ENCODE peak calls at places on chromosomes 1 and 21, in ten cellular contexts. One of them, this sample, is unnamed.

GRCh38 chr1:229028509-229028908 is 242.4 kb upstream of the RAB4A start:
- DNase-seq in activated T-cell treated with anti-CD3 and anti-CD28 coated beads, Interleukin-2, amount 50 U/mL, for 72 hours: no peak
- DNase-seq in NCI-H524 treated with DMSO at 0.1 percent for 48 hours: peak; percentile 85
- DNase-seq in stimulated activated CD8-positive, alpha-beta memory T cell treated with anti-CD3 and anti-CD28 coated beads, Interleukin-4, amount 100 ng/mL, for 4 hours: no peak
- DNase-seq in epithelial cell of proximal tubule: no peak
- DNase-seq in GM12864: no peak
- DNase-seq in EL: no peak
- DNase-seq in mesenchymal stem cell: no peak
- DNase-seq in posterior cingulate gyrus: no peak
- DNase-seq in naive B cell: no peak
- DNase-seq in this sample: no peak

GRCh38 chr1:18140411-18140810 is 32.8 kb downstream of the IGSF21 start:
- DNase-seq in activated T-cell treated with anti-CD3 and anti-CD28 coated beads, Interleukin-2, amount 50 U/mL, for 72 hours: no peak
- DNase-seq in NCI-H524 treated with DMSO at 0.1 percent for 48 hours: no peak
- DNase-seq in stimulated activated CD8-positive, alpha-beta memory T cell treated with anti-CD3 and anti-CD28 coated beads, Interleukin-4, amount 100 ng/mL, for 4 hours: no peak
- DNase-seq in epithelial cell of proximal tubule: no peak
- DNase-seq in GM12864: no peak
- DNase-seq in EL: no peak
- DNase-seq in mesenchymal stem cell: no peak
- DNase-seq in posterior cingulate gyrus: no peak
- DNase-seq in naive B cell: no peak
- DNase-seq in this sample: no peak

GRCh38 chr1:86714561-86715244 is 10.3 kb downstream of the SH3GLB1 start:
- DNase-seq in activated T-cell treated with anti-CD3 and anti-CD28 coated beads, Interleukin-2, amount 50 U/mL, for 72 hours: no peak
- DNase-seq in NCI-H524 treated with DMSO at 0.1 percent for 48 hours: no peak
- DNase-seq in stimulated activated CD8-positive, alpha-beta memory T cell treated with anti-CD3 and anti-CD28 coated beads, Interleukin-4, amount 100 ng/mL, for 4 hours: no peak
- DNase-seq in epithelial cell of proximal tubule: no peak
- DNase-seq in GM12864: no peak
- DNase-seq in EL: no peak
- DNase-seq in mesenchymal stem cell: no peak
- DNase-seq in posterior cingulate gyrus: no peak
- DNase-seq in naive B cell: no peak
- DNase-seq in this sample: no peak

GRCh38 chr1:184759097-184759496 is 4.4 kb upstream of the EDEM3 start:
- DNase-seq in activated T-cell treated with anti-CD3 and anti-CD28 coated beads, Interleukin-2, amount 50 U/mL, for 72 hours: no peak
- DNase-seq in NCI-H524 treated with DMSO at 0.1 percent for 48 hours: no peak
- DNase-seq in stimulated activated CD8-positive, alpha-beta memory T cell treated with anti-CD3 and anti-CD28 coated beads, Interleukin-4, amount 100 ng/mL, for 4 hours: no peak
- DNase-seq in epithelial cell of proximal tubule: no peak
- DNase-seq in GM12864: no peak
- DNase-seq in EL: no peak
- DNase-seq in mesenchymal stem cell: no peak
- DNase-seq in posterior cingulate gyrus: no peak
- DNase-seq in naive B cell: no peak
- DNase-seq in this sample: no peak

GRCh38 chr1:201088395-201088794 is 23.8 kb downstream of the CACNA1S start:
- DNase-seq in activated T-cell treated with anti-CD3 and anti-CD28 coated beads, Interleukin-2, amount 50 U/mL, for 72 hours: no peak
- DNase-seq in NCI-H524 treated with DMSO at 0.1 percent for 48 hours: no peak
- DNase-seq in stimulated activated CD8-positive, alpha-beta memory T cell treated with anti-CD3 and anti-CD28 coated beads, Interleukin-4, amount 100 ng/mL, for 4 hours: no peak
- DNase-seq in epithelial cell of proximal tubule: no peak
- DNase-seq in GM12864: no peak
- DNase-seq in EL: no peak
- DNase-seq in mesenchymal stem cell: no peak
- DNase-seq in posterior cingulate gyrus: peak; percentile 14
- DNase-seq in naive B cell: no peak
- DNase-seq in this sample: no peak

GRCh38 chr1:166925791-166926483 is 49.4 kb downstream of the ILDR2 start:
- DNase-seq in activated T-cell treated with anti-CD3 and anti-CD28 coated beads, Interleukin-2, amount 50 U/mL, for 72 hours: no peak
- DNase-seq in NCI-H524 treated with DMSO at 0.1 percent for 48 hours: no peak
- DNase-seq in stimulated activated CD8-positive, alpha-beta memory T cell treated with anti-CD3 and anti-CD28 coated beads, Interleukin-4, amount 100 ng/mL, for 4 hours: no peak
- DNase-seq in epithelial cell of proximal tubule: no peak
- DNase-seq in GM12864: no peak
- DNase-seq in EL: peak; percentile 83
- DNase-seq in mesenchymal stem cell: peak; percentile 71
- DNase-seq in posterior cingulate gyrus: no peak
- DNase-seq in naive B cell: no peak
- DNase-seq in this sample: no peak

GRCh38 chr1:15736035-15736665 is at the start of gene SLC25A34:
- DNase-seq in activated T-cell treated with anti-CD3 and anti-CD28 coated beads, Interleukin-2, amount 50 U/mL, for 72 hours: no peak
- DNase-seq in NCI-H524 treated with DMSO at 0.1 percent for 48 hours: no peak
- DNase-seq in stimulated activated CD8-positive, alpha-beta memory T cell treated with anti-CD3 and anti-CD28 coated beads, Interleukin-4, amount 100 ng/mL, for 4 hours: no peak
- DNase-seq in epithelial cell of proximal tubule: no peak
- DNase-seq in GM12864: no peak
- DNase-seq in EL: no peak
- DNase-seq in mesenchymal stem cell: no peak
- DNase-seq in posterior cingulate gyrus: no peak
- DNase-seq in naive B cell: no peak
- DNase-seq in this sample: no peak

GRCh38 chr1:164648211-164649080 is 89.5 kb downstream of the PBX1 start:
- DNase-seq in activated T-cell treated with anti-CD3 and anti-CD28 coated beads, Interleukin-2, amount 50 U/mL, for 72 hours: no peak
- DNase-seq in NCI-H524 treated with DMSO at 0.1 percent for 48 hours: no peak
- DNase-seq in stimulated activated CD8-positive, alpha-beta memory T cell treated with anti-CD3 and anti-CD28 coated beads, Interleukin-4, amount 100 ng/mL, for 4 hours: no peak
- DNase-seq in epithelial cell of proximal tubule: no peak
- DNase-seq in GM12864: no peak
- DNase-seq in EL: no peak
- DNase-seq in mesenchymal stem cell: no peak
- DNase-seq in posterior cingulate gyrus: no peak
- DNase-seq in naive B cell: no peak
- DNase-seq in this sample: no peak

GRCh38 chr1:224626042-224626441 is 9.9 kb downstream of the CNIH3 start:
- DNase-seq in activated T-cell treated with anti-CD3 and anti-CD28 coated beads, Interleukin-2, amount 50 U/mL, for 72 hours: no peak
- DNase-seq in NCI-H524 treated with DMSO at 0.1 percent for 48 hours: no peak
- DNase-seq in stimulated activated CD8-positive, alpha-beta memory T cell treated with anti-CD3 and anti-CD28 coated beads, Interleukin-4, amount 100 ng/mL, for 4 hours: no peak
- DNase-seq in epithelial cell of proximal tubule: no peak
- DNase-seq in GM12864: no peak
- DNase-seq in EL: peak; percentile 72
- DNase-seq in mesenchymal stem cell: peak; percentile 92
- DNase-seq in posterior cingulate gyrus: no peak
- DNase-seq in naive B cell: no peak
- DNase-seq in this sample: no peak

GRCh38 chr21:26119906-26120305 is 50.7 kb downstream of the APP start:
- DNase-seq in activated T-cell treated with anti-CD3 and anti-CD28 coated beads, Interleukin-2, amount 50 U/mL, for 72 hours: no peak
- DNase-seq in NCI-H524 treated with DMSO at 0.1 percent for 48 hours: no peak
- DNase-seq in stimulated activated CD8-positive, alpha-beta memory T cell treated with anti-CD3 and anti-CD28 coated beads, Interleukin-4, amount 100 ng/mL, for 4 hours: no peak
- DNase-seq in epithelial cell of proximal tubule: no peak
- DNase-seq in GM12864: no peak
- DNase-seq in EL: no peak
- DNase-seq in mesenchymal stem cell: no peak
- DNase-seq in posterior cingulate gyrus: no peak
- DNase-seq in naive B cell: no peak
- DNase-seq in this sample: no peak

GRCh38 chr1:109312978-109313775 is 6.4 kb upstream of the MYBPHL start:
- DNase-seq in activated T-cell treated with anti-CD3 and anti-CD28 coated beads, Interleukin-2, amount 50 U/mL, for 72 hours: no peak
- DNase-seq in NCI-H524 treated with DMSO at 0.1 percent for 48 hours: peak; percentile 16
- DNase-seq in stimulated activated CD8-positive, alpha-beta memory T cell treated with anti-CD3 and anti-CD28 coated beads, Interleukin-4, amount 100 ng/mL, for 4 hours: no peak
- DNase-seq in epithelial cell of proximal tubule: no peak
- DNase-seq in GM12864: no peak
- DNase-seq in EL: no peak
- DNase-seq in mesenchymal stem cell: no peak
- DNase-seq in posterior cingulate gyrus: peak; percentile 94
- DNase-seq in naive B cell: no peak
- DNase-seq in this sample: no peak

GRCh38 chr1:101136739-101137138 is 100.1 kb upstream of the S1PR1 start:
- DNase-seq in activated T-cell treated with anti-CD3 and anti-CD28 coated beads, Interleukin-2, amount 50 U/mL, for 72 hours: peak; percentile 37
- DNase-seq in NCI-H524 treated with DMSO at 0.1 percent for 48 hours: no peak
- DNase-seq in stimulated activated CD8-positive, alpha-beta memory T cell treated with anti-CD3 and anti-CD28 coated beads, Interleukin-4, amount 100 ng/mL, for 4 hours: no peak
- DNase-seq in epithelial cell of proximal tubule: no peak
- DNase-seq in GM12864: no peak
- DNase-seq in EL: peak; percentile 34
- DNase-seq in mesenchymal stem cell: peak; percentile 28
- DNase-seq in posterior cingulate gyrus: no peak
- DNase-seq in naive B cell: peak; percentile 22
- DNase-seq in this sample: peak; percentile 50

GRCh38 chr1:15261155-15262002 is 14.4 kb downstream of the FHAD1 start:
- DNase-seq in activated T-cell treated with anti-CD3 and anti-CD28 coated beads, Interleukin-2, amount 50 U/mL, for 72 hours: peak; percentile 25
- DNase-seq in NCI-H524 treated with DMSO at 0.1 percent for 48 hours: no peak
- DNase-seq in stimulated activated CD8-positive, alpha-beta memory T cell treated with anti-CD3 and anti-CD28 coated beads, Interleukin-4, amount 100 ng/mL, for 4 hours: no peak
- DNase-seq in epithelial cell of proximal tubule: no peak
- DNase-seq in GM12864: no peak
- DNase-seq in EL: no peak
- DNase-seq in mesenchymal stem cell: peak; percentile 59
- DNase-seq in posterior cingulate gyrus: no peak
- DNase-seq in naive B cell: no peak
- DNase-seq in this sample: peak; percentile 32

GRCh38 chr1:237794071-237794470 is 96.7 kb downstream of the ZP4 start:
- DNase-seq in activated T-cell treated with anti-CD3 and anti-CD28 coated beads, Interleukin-2, amount 50 U/mL, for 72 hours: no peak
- DNase-seq in NCI-H524 treated with DMSO at 0.1 percent for 48 hours: no peak
- DNase-seq in stimulated activated CD8-positive, alpha-beta memory T cell treated with anti-CD3 and anti-CD28 coated beads, Interleukin-4, amount 100 ng/mL, for 4 hours: no peak
- DNase-seq in epithelial cell of proximal tubule: peak; percentile 15
- DNase-seq in GM12864: no peak
- DNase-seq in EL: peak; percentile 30
- DNase-seq in mesenchymal stem cell: no peak
- DNase-seq in posterior cingulate gyrus: no peak
- DNase-seq in naive B cell: no peak
- DNase-seq in this sample: no peak

GRCh38 chr1:54287176-54287650 is 87.2 kb downstream of the MRPL37 start:
- DNase-seq in activated T-cell treated with anti-CD3 and anti-CD28 coated beads, Interleukin-2, amount 50 U/mL, for 72 hours: peak; percentile 85
- DNase-seq in NCI-H524 treated with DMSO at 0.1 percent for 48 hours: peak; percentile 52
- DNase-seq in stimulated activated CD8-positive, alpha-beta memory T cell treated with anti-CD3 and anti-CD28 coated beads, Interleukin-4, amount 100 ng/mL, for 4 hours: peak; percentile 6
- DNase-seq in epithelial cell of proximal tubule: no peak
- DNase-seq in GM12864: peak; percentile 15
- DNase-seq in EL: peak; percentile 40
- DNase-seq in mesenchymal stem cell: peak; percentile 82
- DNase-seq in posterior cingulate gyrus: peak; percentile 82
- DNase-seq in naive B cell: no peak
- DNase-seq in this sample: peak; percentile 84

GRCh38 chr1:219171192-219171935 is 2.3 kb upstream of the LYPLAL1 start:
- DNase-seq in activated T-cell treated with anti-CD3 and anti-CD28 coated beads, Interleukin-2, amount 50 U/mL, for 72 hours: no peak
- DNase-seq in NCI-H524 treated with DMSO at 0.1 percent for 48 hours: no peak
- DNase-seq in stimulated activated CD8-positive, alpha-beta memory T cell treated with anti-CD3 and anti-CD28 coated beads, Interleukin-4, amount 100 ng/mL, for 4 hours: no peak
- DNase-seq in epithelial cell of proximal tubule: peak; percentile 78
- DNase-seq in GM12864: no peak
- DNase-seq in EL: no peak
- DNase-seq in mesenchymal stem cell: no peak
- DNase-seq in posterior cingulate gyrus: no peak
- DNase-seq in naive B cell: no peak
- DNase-seq in this sample: no peak

GRCh38 chr21:36076878-36077658 is 7.2 kb downstream of the CBR1 start:
- DNase-seq in activated T-cell treated with anti-CD3 and anti-CD28 coated beads, Interleukin-2, amount 50 U/mL, for 72 hours: no peak
- DNase-seq in NCI-H524 treated with DMSO at 0.1 percent for 48 hours: no peak
- DNase-seq in stimulated activated CD8-positive, alpha-beta memory T cell treated with anti-CD3 and anti-CD28 coated beads, Interleukin-4, amount 100 ng/mL, for 4 hours: no peak
- DNase-seq in epithelial cell of proximal tubule: no peak
- DNase-seq in GM12864: no peak
- DNase-seq in EL: no peak
- DNase-seq in mesenchymal stem cell: no peak
- DNase-seq in posterior cingulate gyrus: no peak
- DNase-seq in naive B cell: peak; percentile 21
- DNase-seq in this sample: no peak

GRCh38 chr1:76230894-76231293 is 156.3 kb downstream of the ST6GALNAC3 start:
- DNase-seq in activated T-cell treated with anti-CD3 and anti-CD28 coated beads, Interleukin-2, amount 50 U/mL, for 72 hours: no peak
- DNase-seq in NCI-H524 treated with DMSO at 0.1 percent for 48 hours: no peak
- DNase-seq in stimulated activated CD8-positive, alpha-beta memory T cell treated with anti-CD3 and anti-CD28 coated beads, Interleukin-4, amount 100 ng/mL, for 4 hours: no peak
- DNase-seq in epithelial cell of proximal tubule: no peak
- DNase-seq in GM12864: no peak
- DNase-seq in EL: no peak
- DNase-seq in mesenchymal stem cell: no peak
- DNase-seq in posterior cingulate gyrus: no peak
- DNase-seq in naive B cell: no peak
- DNase-seq in this sample: no peak

GRCh38 chr1:204384636-204385354 is 25.1 kb upstream of the PLEKHA6 start:
- DNase-seq in activated T-cell treated with anti-CD3 and anti-CD28 coated beads, Interleukin-2, amount 50 U/mL, for 72 hours: no peak
- DNase-seq in NCI-H524 treated with DMSO at 0.1 percent for 48 hours: no peak
- DNase-seq in stimulated activated CD8-positive, alpha-beta memory T cell treated with anti-CD3 and anti-CD28 coated beads, Interleukin-4, amount 100 ng/mL, for 4 hours: no peak
- DNase-seq in epithelial cell of proximal tubule: no peak
- DNase-seq in GM12864: no peak
- DNase-seq in EL: peak; percentile 66
- DNase-seq in mesenchymal stem cell: no peak
- DNase-seq in posterior cingulate gyrus: peak; percentile 86
- DNase-seq in naive B cell: no peak
- DNase-seq in this sample: no peak

GRCh38 chr1:85617582-85618237 is 37.1 kb downstream of the CCN1 start:
- DNase-seq in activated T-cell treated with anti-CD3 and anti-CD28 coated beads, Interleukin-2, amount 50 U/mL, for 72 hours: no peak
- DNase-seq in NCI-H524 treated with DMSO at 0.1 percent for 48 hours: no peak
- DNase-seq in stimulated activated CD8-positive, alpha-beta memory T cell treated with anti-CD3 and anti-CD28 coated beads, Interleukin-4, amount 100 ng/mL, for 4 hours: no peak
- DNase-seq in epithelial cell of proximal tubule: no peak
- DNase-seq in GM12864: no peak
- DNase-seq in EL: peak; percentile 57
- DNase-seq in mesenchymal stem cell: peak; percentile 46
- DNase-seq in posterior cingulate gyrus: no peak
- DNase-seq in naive B cell: no peak
- DNase-seq in this sample: no peak